ENCODE peak calls at places on chromosome 21, in six cellular contexts. I, A, V, C, N and M are unnamed samples.

GRCh38 chr21:42061195-42061865 is 9.8 kb upstream of the UMODL1 start:
- DNase-seq in A (no peak), V (no peak), C (peak; percentile 39), I (peak; percentile 70), N (peak; percentile 27), M (peak; percentile 64)

GRCh38 chr21:35265170-35265877 is 216.2 kb upstream of the RUNX1 start:
- DNase-seq in I (no peak), N (no peak), C (no peak), A (no peak), V (no peak), M (no peak)

GRCh38 chr21:42234026-42234425 is 15.1 kb downstream of the ABCG1 start:
- DNase-seq in A (no peak), N (no peak), V (no peak), C (no peak), I (no peak), M (no peak)

GRCh38 chr21:45801129-45801735 is 157.7 kb downstream of the PCBP3 start:
- DNase-seq in I (no peak), C (no peak), A (no peak), V (no peak), N (no peak), M (no peak)

GRCh38 chr21:34129971-34130597 is 56.7 kb downstream of the MRPS6 start:
- DNase-seq in C (no peak), N (peak; percentile 22), I (no peak), A (no peak), V (no peak), M (peak; percentile 45)

GRCh38 chr21:30518876-30519275 is 16.9 kb upstream of the KRTAP19-5 start:
- DNase-seq in N (no peak), V (no peak), A (no peak), I (no peak), C (no peak), M (no peak)

GRCh38 chr21:42212261-42212660 is 6.7 kb upstream of the ABCG1 start:
- DNase-seq in C (no peak), N (no peak), I (no peak), V (no peak), A (no peak), M (no peak)

GRCh38 chr21:31520506-31521163 is 138.9 kb upstream of the SOD1 start:
- DNase-seq in N (no peak), C (no peak), A (no peak), V (no peak), I (no peak), M (no peak)

GRCh38 chr21:34888569-34889286 is 160.4 kb downstream of the RUNX1 start:
- DNase-seq in C (peak; percentile 90), I (peak; percentile 96), N (peak; percentile 85), V (peak; percentile 93), A (peak; percentile 71), M (peak; percentile 92)

GRCh38 chr21:33395866-33396265 is 7.3 kb upstream of the IFNGR2 start:
- DNase-seq in N (no peak), C (no peak), I (no peak), A (no peak), V (no peak), M (no peak)

GRCh38 chr21:45003331-45004058 is 63.7 kb downstream of the SLX9 start:
- DNase-seq in A (no peak), I (peak; percentile 4), N (no peak), C (peak; percentile 17), V (peak; percentile 23), M (no peak)

GRCh38 chr21:28442624-28443023 is 550.1 kb downstream of the LTN1 start:
- DNase-seq in C (no peak), A (no peak), V (no peak), I (no peak), N (no peak), M (no peak)

GRCh38 chr21:45551316-45551715 is 9.1 kb upstream of the SLC19A1 start:
- DNase-seq in I (no peak), V (peak; percentile 13), N (peak; percentile 46), A (no peak), C (no peak), M (no peak)

GRCh38 chr21:36825683-36826082 is 126.8 kb downstream of the SIM2 start:
- DNase-seq in I (no peak), V (no peak), N (no peak), A (no peak), C (no peak), M (no peak)

GRCh38 chr21:16205527-16205926 is 475.7 kb downstream of the USP25 start:
- DNase-seq in V (no peak), I (no peak), A (no peak), C (no peak), N (no peak), M (no peak)

GRCh38 chr21:32612999-32613337 is 791 bp upstream of the CFAP298 start:
- DNase-seq in N (no peak), V (no peak), I (no peak), C (no peak), A (no peak), M (no peak)

GRCh38 chr21:35730325-35730724 is 330.0 kb downstream of the SETD4 start:
- DNase-seq in C (no peak), N (no peak), V (no peak), A (no peak), I (no peak), M (no peak)

GRCh38 chr21:14888202-14888601 is 176.6 kb downstream of the NRIP1 start:
- DNase-seq in A (no peak), V (no peak), N (no peak), I (no peak), C (no peak), M (no peak)

GRCh38 chr21:46500224-46500861 is 41.7 kb downstream of the DIP2A start:
- DNase-seq in V (no peak), C (no peak), I (no peak), A (no peak), N (no peak), M (no peak)

GRCh38 chr21:45982758-45983731 is 1.5 kb downstream of the COL6A1 start:
- DNase-seq in I (peak; percentile 11), V (peak; percentile 60), C (peak; percentile 20), A (no peak), N (no peak), M (no peak)

GRCh38 chr21:43812139-43812821 is 22.9 kb downstream of the RRP1 start:
- DNase-seq in I (peak; percentile 42), N (no peak), A (no peak), C (no peak), V (no peak), M (no peak)

GRCh38 chr21:44052071-44052829 is 40.1 kb downstream of the TRAPPC10 start:
- DNase-seq in V (no peak), N (no peak), A (no peak), I (no peak), C (no peak), M (no peak)

GRCh38 chr21:42479582-42479981 is 16.4 kb downstream of the RSPH1 start:
- DNase-seq in N (no peak), A (no peak), I (no peak), C (no peak), V (no peak), M (no peak)

GRCh38 chr21:35904995-35905972 is 155.0 kb downstream of the SETD4 start:
- DNase-seq in C (peak; percentile 27), N (no peak), A (no peak), I (no peak), V (no peak), M (no peak)

GRCh38 chr21:42513151-42513984 is at the start of gene SLC37A1:
- DNase-seq in I (no peak), N (peak; percentile 49), A (peak; percentile 31), V (peak; percentile 64), C (peak; percentile 42), M (peak; percentile 41)

GRCh38 chr21:33898546-33898945 is 17.1 kb downstream of the ATP5PO start:
- DNase-seq in N (no peak), V (no peak), I (no peak), C (no peak), A (no peak), M (no peak)

GRCh38 chr21:32333953-32334673 is 35.5 kb downstream of the MRAP start:
- DNase-seq in V (no peak), A (no peak), C (no peak), N (no peak), I (no peak), M (no peak)

GRCh38 chr21:19648376-19648775 is 1244.8 kb upstream of the TMPRSS15 start:
- DNase-seq in A (no peak), V (no peak), N (no peak), I (no peak), C (no peak), M (no peak)

GRCh38 chr21:36704958-36705678 is 6.2 kb downstream of the SIM2 start:
- DNase-seq in I (no peak), A (no peak), C (no peak), N (no peak), V (no peak), M (no peak)

GRCh38 chr21:44013380-44014088 is 1.4 kb downstream of the TRAPPC10 start:
- DNase-seq in N (peak; percentile 52), V (no peak), C (no peak), I (peak; percentile 23), A (peak; percentile 17), M (peak; percentile 53)